ENCODE peak calls at places on chromosomes 13 and 19, in eight cellular contexts. R is tibial artery, Z is ovary, D is foreskin keratinocyte, L is body of pancreas, Y is fibroblast of lung, F is uterus, O is heart right ventricle. U is an unnamed sample. For H3K4me1, the result is how much of the 10 kb centered on the place peaks cover.

GRCh38 chr19:33737704-33738103 is 59.0 kb upstream of the KCTD15 start:
- DNase-seq in R (no peak), Z (no peak), D (no peak), L (no peak), Y (no peak), F (no peak), O (no peak), U (no peak)

GRCh38 chr19:38849746-38850230 is at the start of gene HNRNPL:
- DNase-seq in R (no peak), Z (no peak), D (no peak), L (no peak), Y (no peak), F (peak), O (peak), U (peak)

GRCh38 chr13:113122571-113123225 is at the start of gene F10:
- DNase-seq in R (peak), Z (peak), D (no peak), L (peak), Y (peak), F (peak), O (peak), U (peak)

GRCh38 chr19:1469936-1470863 is 8.8 kb downstream of the C19orf25 start:
- DNase-seq in R (no peak), Z (peak), D (no peak), L (no peak), Y (no peak), F (no peak), O (peak), U (no peak)

GRCh38 chr13:69545500-69546025 is 562.1 kb upstream of the ATXN8OS start:
- DNase-seq in R (no peak), Z (no peak), D (no peak), L (no peak), Y (no peak), F (no peak), O (no peak), U (no peak)

GRCh38 chr13:28636078-28636477 is 22.9 kb upstream of the POMP start:
- DNase-seq in R (no peak), Z (no peak), D (no peak), L (no peak), Y (peak), F (no peak), O (no peak), U (no peak)

GRCh38 chr13:91045351-91046034 is 302.0 kb upstream of the MIR17HG start:
- DNase-seq in R (no peak), Z (no peak), D (peak), L (no peak), Y (peak), F (no peak), O (no peak), U (no peak)

GRCh38 chr19:35348909-35349611 is 1.4 kb downstream of the FFAR1 start:
- DNase-seq in R (no peak), Z (peak), D (no peak), L (no peak), Y (no peak), F (no peak), O (no peak), U (no peak)

GRCh38 chr19:35226748-35227147 is 1.8 kb downstream of the FAM187B start:
- DNase-seq in R (no peak), Z (no peak), D (no peak), L (no peak), Y (no peak), F (no peak), O (no peak), U (no peak)

GRCh38 chr13:24264976-24265375 is 44.4 kb upstream of the C1QTNF9 start:
- DNase-seq in R (no peak), Z (no peak), D (no peak), L (no peak), Y (no peak), F (no peak), O (no peak), U (peak)

GRCh38 chr19:13847033-13847899 is 29.7 kb upstream of the NANOS3 start:
- DNase-seq in R (peak), Z (peak), D (peak), L (peak), Y (peak), F (peak), O (peak), U (peak)

GRCh38 chr13:62556973-62557372 is 1141.3 kb upstream of the PCDH20 start:
- DNase-seq in R (no peak), Z (no peak), D (no peak), L (no peak), Y (no peak), F (no peak), O (no peak), U (no peak)

GRCh38 chr13:39370554-39370953 is 232.4 kb downstream of the LHFPL6 start:
- DNase-seq in R (peak), Z (no peak), D (peak), L (no peak), Y (no peak), F (peak), O (peak), U (no peak)

GRCh38 chr19:50705422-50706019 is 14.1 kb downstream of the SHANK1 start:
- DNase-seq in R (no peak), Z (no peak), D (peak), L (no peak), Y (peak), F (no peak), O (no peak), U (no peak)

DNA sequence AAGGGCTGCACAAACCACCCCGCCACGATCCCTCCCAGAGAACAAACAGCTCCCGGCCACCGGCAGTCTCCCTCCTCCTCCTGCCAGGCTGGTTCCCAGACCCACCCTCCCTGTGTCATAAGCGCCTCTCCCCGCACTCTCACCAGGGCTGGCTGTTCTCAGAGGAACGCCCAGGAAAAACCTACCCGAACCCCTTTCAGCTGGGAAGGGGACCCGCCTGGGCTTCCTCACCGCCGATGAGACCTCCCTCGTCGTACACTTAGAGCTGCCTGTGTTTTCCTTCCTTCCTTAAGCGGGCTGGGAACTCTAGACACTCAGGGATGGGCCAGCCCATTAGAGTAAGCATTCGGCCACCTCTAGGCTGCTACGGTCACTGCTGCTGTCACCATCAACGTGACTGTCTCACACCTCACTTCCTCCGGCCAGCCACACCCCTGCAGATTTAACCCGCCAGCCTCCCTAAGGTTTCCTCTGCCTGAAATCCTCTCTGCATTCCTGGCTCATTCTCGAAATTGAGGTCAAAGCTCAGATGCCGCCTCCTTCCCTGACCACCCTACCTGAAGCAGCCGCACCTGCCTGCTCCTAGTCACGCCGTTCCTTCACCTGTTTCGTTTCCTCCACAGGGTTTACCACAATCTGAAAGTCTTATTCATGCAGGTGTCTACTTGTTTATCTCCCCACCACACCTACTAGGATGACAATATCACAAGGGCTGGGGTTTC is 6.3 kb upstream of the RDH13 start:
- DNase-seq in R (no peak), Z (no peak), D (no peak), L (peak), Y (peak), F (no peak), O (no peak), U (no peak)
- H3K4me1 ChIP-seq in R (under half), Z (under half), D (under half), L (under half), Y (under half), F (under half), O (under half), U (under half)

GRCh38 chr13:99955747-99956472 is 15.7 kb downstream of the ZIC5 start:
- DNase-seq in R (no peak), Z (peak), D (no peak), L (no peak), Y (no peak), F (no peak), O (no peak), U (no peak)
- H3K27ac ChIP-seq in R (no peak), Z (no peak), D (no peak), L (no peak), Y (no peak), F (no peak), O (no peak), U (no peak)

DNA sequence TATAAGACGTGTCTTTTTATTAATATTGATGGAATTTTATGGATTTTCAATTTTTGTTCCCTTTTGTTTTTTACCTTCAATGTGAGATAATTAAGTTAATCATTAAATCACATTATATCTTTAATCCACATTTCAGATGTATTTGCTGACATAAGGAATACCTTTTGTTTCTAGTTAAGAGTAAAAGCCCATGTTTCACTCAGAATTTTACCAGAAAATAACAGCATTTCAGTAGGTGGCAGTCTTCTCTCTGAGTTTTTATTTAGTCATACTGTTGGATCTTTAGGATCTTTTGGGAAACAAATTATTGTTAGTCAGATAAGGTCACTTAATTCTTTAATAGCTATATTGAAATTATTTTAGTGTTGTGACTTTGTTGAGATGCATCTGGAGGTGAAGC is 67.9 kb downstream of the NDFIP2 start:
- DNase-seq in R (no peak), Z (no peak), D (no peak), L (no peak), Y (peak), F (no peak), O (no peak), U (no peak)
- TF ChIP-seq CTCF in R (no peak), Z (no peak), D (peak), L (no peak), Y (peak), F (no peak), O (peak), U (no peak)

GRCh38 chr19:15445227-15445605 is 4.5 kb downstream of the WIZ start:
- DNase-seq in R (no peak), Z (no peak), D (no peak), L (no peak), Y (no peak), F (no peak), O (no peak), U (peak)
- H3K4me1 ChIP-seq in R (half or more), Z (under half), D (under half), L (under half), Y (under half), F (under half), O (under half), U (under half)

GRCh38 chr13:48780713-48781341 is 127.1 kb downstream of the CYSLTR2 start:
- DNase-seq in R (no peak), Z (no peak), D (no peak), L (no peak), Y (no peak), F (no peak), O (no peak), U (no peak)

GRCh38 chr13:48782429-48782840 is 128.7 kb downstream of the CYSLTR2 start:
- DNase-seq in R (no peak), Z (no peak), D (no peak), L (peak), Y (no peak), F (no peak), O (no peak), U (no peak)

GRCh38 chr13:48784906-48785555 is 131.3 kb downstream of the CYSLTR2 start:
- DNase-seq in R (no peak), Z (no peak), D (no peak), L (no peak), Y (peak), F (no peak), O (no peak), U (no peak)

GRCh38 chr13:48783181-48783630 is 129.5 kb downstream of the CYSLTR2 start:
- DNase-seq in R (peak), Z (peak), D (peak), L (peak), Y (peak), F (no peak), O (peak), U (peak)

DNA sequence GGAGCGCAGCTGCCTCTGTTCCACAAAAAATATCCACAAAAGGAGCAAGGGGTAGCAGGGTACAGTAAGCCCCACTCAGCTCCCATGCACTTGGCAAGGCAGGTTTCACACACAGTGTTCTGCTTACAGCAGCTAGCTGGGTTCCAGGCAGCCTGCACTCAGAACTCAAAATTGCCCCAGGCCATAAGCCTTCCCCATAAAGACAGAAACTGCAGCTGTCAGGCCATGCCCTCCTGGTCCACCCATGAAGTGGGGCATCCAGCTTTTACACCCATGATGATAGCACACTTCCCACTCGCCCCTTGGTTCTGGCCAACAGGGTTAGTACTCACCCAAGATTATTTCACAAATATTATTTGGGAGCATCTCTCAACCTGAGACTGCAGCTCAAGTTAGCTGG is 130.1 kb downstream of the CYSLTR2 start:
- DNase-seq in R (no peak), Z (no peak), D (no peak), L (no peak), Y (no peak), F (no peak), O (no peak), U (no peak)
- H3K27ac ChIP-seq in R (no peak), Z (no peak), D (no peak), L (no peak), Y (peak), F (no peak), O (peak), U (peak)

GRCh38 chr13:40749327-40749726 is 21.7 kb downstream of the MRPS31 start:
- DNase-seq in R (no peak), Z (no peak), D (no peak), L (no peak), Y (no peak), F (no peak), O (no peak), U (no peak)
- TF ChIP-seq CTCF in R (no peak), Z (no peak), D (peak), L (no peak), Y (peak), F (no peak), O (peak), U (no peak)

DNA sequence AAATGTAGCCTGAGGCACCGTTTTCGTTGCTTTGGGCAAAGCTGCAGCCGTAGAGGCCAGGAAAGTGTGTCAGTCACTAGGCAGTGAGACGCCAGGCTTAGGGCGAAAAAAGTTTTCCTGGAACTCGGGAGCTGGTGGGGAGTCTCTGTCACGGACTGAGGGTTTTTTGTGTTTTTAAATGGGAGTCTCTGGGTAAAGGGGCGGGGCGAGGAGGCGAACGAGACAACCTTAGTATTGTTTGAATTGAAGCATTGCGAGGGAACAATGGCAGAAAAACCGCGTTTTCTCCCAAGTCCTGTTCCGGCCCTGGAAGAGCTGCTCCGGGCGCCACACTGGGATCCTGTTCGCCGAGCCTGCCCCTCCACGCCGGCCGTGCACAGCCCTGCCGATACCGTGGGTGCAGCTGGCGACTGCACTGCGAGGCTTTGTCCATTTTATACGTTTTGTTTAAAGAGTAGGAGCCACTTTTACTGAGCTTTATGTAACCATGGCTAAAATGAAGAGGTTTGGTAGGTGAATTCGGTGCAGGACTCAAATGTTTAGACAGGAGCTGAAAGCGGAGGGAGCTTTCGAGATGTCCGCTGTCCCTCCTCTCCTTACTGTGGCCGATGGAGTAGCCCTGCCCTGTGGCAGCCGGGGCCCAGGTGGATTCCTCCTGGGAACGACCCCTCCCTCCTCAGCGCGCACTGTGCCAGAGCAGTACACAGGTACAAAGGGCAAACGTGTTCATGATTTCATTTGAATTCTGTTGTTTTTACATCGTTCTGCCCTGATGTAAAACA is 1.5 kb downstream of the COL4A2 start:
- DNase-seq in R (no peak), Z (peak), D (no peak), L (peak), Y (peak), F (peak), O (no peak), U (no peak)
- H3K4me1 ChIP-seq in R (half or more), Z (under half), D (under half), L (half or more), Y (under half), F (under half), O (half or more), U (under half)

DNA sequence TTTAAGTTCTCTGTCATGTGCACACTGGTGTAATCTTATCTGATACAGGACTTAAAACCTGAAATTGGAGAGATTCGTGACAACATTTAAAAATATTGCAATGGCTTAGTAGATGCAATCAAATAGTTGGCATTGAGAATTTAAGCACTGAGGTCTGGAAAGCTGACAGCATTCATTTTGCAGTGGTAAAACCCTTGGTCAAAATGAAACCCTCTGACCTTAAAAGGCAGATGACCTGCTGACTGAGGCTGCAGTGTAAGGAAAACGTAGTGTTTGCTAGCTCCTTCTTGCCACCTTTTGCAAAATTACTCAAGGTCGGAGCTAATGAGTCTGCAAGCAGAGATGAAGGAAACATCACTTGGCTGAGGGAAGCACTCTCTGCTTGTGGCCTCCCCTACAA is 150.6 kb downstream of the KCTD12 start:
- DNase-seq in R (no peak), Z (no peak), D (no peak), L (no peak), Y (no peak), F (no peak), O (no peak), U (no peak)
- H3K27ac ChIP-seq in R (no peak), Z (no peak), D (no peak), L (no peak), Y (no peak), F (no peak), O (no peak), U (no peak)

GRCh38 chr13:33058816-33059215 is 42.6 kb downstream of the KL start:
- DNase-seq in R (no peak), Z (no peak), D (no peak), L (no peak), Y (no peak), F (no peak), O (no peak), U (no peak)

GRCh38 chr13:33052446-33052845 is 36.2 kb downstream of the KL start:
- DNase-seq in R (no peak), Z (no peak), D (no peak), L (no peak), Y (peak), F (no peak), O (no peak), U (no peak)

GRCh38 chr13:33060815-33061214 is 44.6 kb downstream of the KL start:
- DNase-seq in R (no peak), Z (no peak), D (no peak), L (no peak), Y (no peak), F (no peak), O (no peak), U (no peak)

GRCh38 chr13:33053397-33054066 is 37.3 kb downstream of the KL start:
- DNase-seq in R (no peak), Z (no peak), D (no peak), L (no peak), Y (no peak), F (no peak), O (no peak), U (no peak)

DNA sequence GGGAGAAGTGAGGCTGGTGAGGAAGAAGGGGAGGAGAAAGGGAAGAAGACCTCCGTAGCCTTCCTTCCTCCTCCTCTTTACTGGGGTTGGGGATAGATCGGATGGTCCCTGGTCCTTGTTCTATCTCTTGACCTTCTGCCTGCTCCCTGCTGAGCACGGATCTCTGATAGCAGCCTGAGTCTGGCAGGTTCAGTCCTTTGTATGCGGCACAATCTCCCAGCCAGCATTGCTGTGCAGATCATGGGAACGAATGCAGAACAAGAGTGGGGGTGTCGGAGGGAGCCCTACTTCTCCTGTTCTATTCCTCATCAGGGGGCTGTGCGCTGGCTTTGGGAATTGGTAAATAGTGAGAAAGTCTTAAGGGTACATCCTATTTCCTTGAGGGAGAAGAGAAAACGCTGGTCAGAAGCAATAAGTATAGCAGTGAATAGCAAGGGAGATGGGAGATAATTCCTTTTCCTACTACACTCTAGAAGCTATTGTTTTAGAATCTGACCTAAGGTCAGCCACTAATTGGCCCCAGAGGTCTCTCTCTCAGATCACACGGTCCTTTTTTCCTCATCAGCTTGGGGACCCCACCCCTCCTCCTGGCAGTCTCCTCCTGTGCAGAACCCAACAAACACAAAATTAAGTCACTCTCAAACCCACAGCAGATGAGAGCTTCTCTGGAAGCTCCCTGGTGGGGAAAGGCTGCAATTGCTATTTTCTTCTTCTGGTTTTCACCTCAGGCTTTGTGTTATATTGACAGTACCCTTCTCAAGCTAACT is 41.0 kb downstream of the KL start:
- DNase-seq in R (peak), Z (no peak), D (no peak), L (no peak), Y (no peak), F (no peak), O (no peak), U (no peak)
- TF ChIP-seq CTCF in R (no peak), Z (no peak), D (peak), L (no peak), Y (peak), F (peak), O (peak), U (no peak)